ENCODE peak calls at places on chromosomes 3 and 15, in five cellular contexts. Z, Q, S, T and V are unnamed samples.

GRCh38 chr3:195718477-195718984 is 2.2 kb upstream of the MUC20 start:
- DNase-seq in Z (no peak), Q (no peak), S (no peak), T (no peak), V (no peak)

GRCh38 chr15:41790756-41791546 is 16.7 kb downstream of the MAPKBP1 start:
- DNase-seq in Z (no peak), Q (no peak), S (no peak), T (no peak), V (peak)

GRCh38 chr3:195885036-195885871 is 23.1 kb downstream of the TNK2 start:
- DNase-seq in Z (no peak), Q (no peak), S (no peak), T (no peak), V (no peak)

GRCh38 chr3:40845447-40845846 is 320.7 kb downstream of the ZNF621 start:
- DNase-seq in Z (no peak), Q (no peak), S (no peak), T (no peak), V (no peak)

GRCh38 chr3:138114988-138115971 is at the start of gene DZIP1L:
- DNase-seq in Z (peak), Q (peak), S (peak), T (peak), V (peak)

GRCh38 chr15:80512729-80513670 is 108.8 kb downstream of the ARNT2 start:
- DNase-seq in Z (no peak), Q (no peak), S (no peak), T (peak), V (no peak)

GRCh38 chr3:69541059-69541471 is 155.2 kb upstream of the FRMD4B start:
- DNase-seq in Z (no peak), Q (peak), S (peak), T (no peak), V (no peak)

GRCh38 chr3:188185717-188186236 is 31.8 kb downstream of the LPP start:
- DNase-seq in Z (peak), Q (no peak), S (peak), T (peak), V (no peak)

GRCh38 chr15:25882466-25882865 is 19.3 kb upstream of the ATP10A start:
- DNase-seq in Z (no peak), Q (no peak), S (no peak), T (no peak), V (no peak)

GRCh38 chr3:134392336-134392983 is 18.2 kb upstream of the AMOTL2 start:
- DNase-seq in Z (no peak), Q (no peak), S (no peak), T (no peak), V (no peak)

GRCh38 chr3:81426826-81427565 is 334.4 kb downstream of the GBE1 start:
- DNase-seq in Z (no peak), Q (no peak), S (no peak), T (no peak), V (no peak)

GRCh38 chr3:155870945-155871745 is 695 bp downstream of the GMPS start:
- DNase-seq in Z (peak), Q (peak), S (peak), T (peak), V (peak)

GRCh38 chr3:122247087-122247824 is 63.8 kb downstream of the CASR start:
- DNase-seq in Z (no peak), Q (no peak), S (no peak), T (no peak), V (no peak)

GRCh38 chr15:70098461-70099166 is 897 bp upstream of the TLE3 start:
- DNase-seq in Z (peak), Q (peak), S (peak), T (no peak), V (peak)

GRCh38 chr15:68590721-68591389 is 12.1 kb downstream of the CORO2B start:
- DNase-seq in Z (no peak), Q (no peak), S (no peak), T (no peak), V (no peak)

GRCh38 chr15:39079296-39079834 is 501.5 kb upstream of the THBS1 start:
- DNase-seq in Z (no peak), Q (no peak), S (no peak), T (no peak), V (peak)

GRCh38 chr15:59532770-59533379 is 78.7 kb upstream of the GCNT3 start:
- DNase-seq in Z (peak), Q (no peak), S (no peak), T (no peak), V (peak)

GRCh38 chr15:41811432-41812195 is 16.3 kb upstream of the JMJD7 start:
- DNase-seq in Z (peak), Q (peak), S (peak), T (peak), V (peak)

GRCh38 chr15:38671675-38672141 is 107.1 kb upstream of the RASGRP1 start:
- DNase-seq in Z (no peak), Q (no peak), S (no peak), T (no peak), V (no peak)

GRCh38 chr3:30804983-30805382 is 89.5 kb downstream of the GADL1 start:
- DNase-seq in Z (no peak), Q (no peak), S (no peak), T (no peak), V (no peak)

GRCh38 chr3:46881819-46882376 is 4.4 kb downstream of the PTH1R start:
- DNase-seq in Z (no peak), Q (peak), S (no peak), T (no peak), V (no peak)

GRCh38 chr3:192408721-192409151 is 318.6 kb downstream of the FGF12 start:
- DNase-seq in Z (no peak), Q (no peak), S (no peak), T (peak), V (no peak)

GRCh38 chr15:89971592-89971997 is 29.5 kb upstream of the ZNF710 start:
- DNase-seq in Z (peak), Q (peak), S (no peak), T (peak), V (peak)

GRCh38 chr3:128823008-128823407 is 56.4 kb upstream of the ACAD9 start:
- DNase-seq in Z (no peak), Q (no peak), S (no peak), T (no peak), V (no peak)

GRCh38 chr3:57157666-57158065 is 7.5 kb downstream of the IL17RD start:
- DNase-seq in Z (no peak), Q (no peak), S (no peak), T (no peak), V (no peak)

GRCh38 chr3:49461443-49462171 is 8.5 kb upstream of the DAG1 start:
- DNase-seq in Z (no peak), Q (peak), S (no peak), T (no peak), V (no peak)

GRCh38 chr15:48671381-48672022 is 26.0 kb upstream of the FBN1 start:
- DNase-seq in Z (no peak), Q (no peak), S (no peak), T (no peak), V (no peak)
- H3K4me3 ChIP-seq in Z (no peak), Q (no peak), S (no peak), T (no peak), V (no peak)

DNA sequence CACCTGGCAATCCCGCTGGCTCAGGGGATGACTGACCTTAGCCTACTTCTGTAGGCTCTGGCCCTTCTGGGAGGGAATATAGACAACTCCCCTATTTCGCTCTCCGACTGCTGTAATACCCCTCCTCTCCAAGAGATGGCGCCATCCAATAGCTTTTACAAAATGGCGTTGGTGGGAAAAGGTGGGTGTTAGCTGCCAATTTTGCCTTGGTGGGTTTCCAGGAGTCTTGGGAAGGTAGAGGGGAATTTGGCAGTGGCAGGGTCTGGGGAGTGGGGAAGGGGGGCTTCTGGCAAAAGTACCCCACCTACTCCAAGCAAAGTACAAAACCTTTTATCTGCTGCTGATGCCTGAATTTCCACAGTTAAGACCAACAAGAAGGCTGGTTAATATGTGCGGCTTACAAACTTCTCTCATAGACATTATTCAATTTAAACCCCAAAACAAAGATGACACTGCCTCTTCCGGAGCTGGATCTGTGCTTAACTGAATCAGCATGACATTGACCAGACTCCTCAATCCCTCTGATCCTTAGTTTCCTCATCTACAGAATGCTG is 62.1 kb downstream of the RASGRF1 start:
- DNase-seq in Z (no peak), Q (no peak), S (no peak), T (peak), V (peak)
- H3K4me3 ChIP-seq in Z (no peak), Q (no peak), S (no peak), T (no peak), V (no peak)

GRCh38 chr3:39156421-39156820 is 3.0 kb upstream of the CSRNP1 start:
- DNase-seq in Z (no peak), Q (no peak), S (no peak), T (no peak), V (no peak)

GRCh38 chr3:39150803-39151631 is 2.4 kb downstream of the CSRNP1 start:
- DNase-seq in Z (peak), Q (peak), S (peak), T (no peak), V (peak)

GRCh38 chr3:39154323-39155021 is 1.1 kb upstream of the CSRNP1 start:
- DNase-seq in Z (no peak), Q (peak), S (peak), T (no peak), V (peak)

GRCh38 chr3:39157359-39157758 is 4.0 kb upstream of the CSRNP1 start:
- DNase-seq in Z (no peak), Q (no peak), S (no peak), T (no peak), V (no peak)

DNA sequence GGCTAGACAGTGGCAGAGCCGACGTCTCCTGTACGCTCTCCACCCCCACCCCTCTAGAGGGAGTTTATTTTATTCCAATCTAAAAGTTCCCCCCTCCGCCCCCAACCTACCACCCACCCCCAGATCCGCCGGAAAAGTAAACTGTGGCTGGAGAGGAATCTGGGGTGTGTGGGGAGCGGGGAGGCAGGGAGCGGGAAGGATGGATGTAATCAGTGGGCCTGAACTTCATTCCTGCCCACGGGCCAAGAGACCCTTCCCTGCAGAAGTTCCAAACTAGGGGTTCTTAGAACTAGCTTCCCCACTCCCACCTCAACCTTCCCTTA is 547 bp upstream of the CSRNP1 start:
- DNase-seq in Z (no peak), Q (no peak), S (no peak), T (no peak), V (no peak)
- H3K4me3 ChIP-seq in Z (peak), Q (peak), S (peak), T (peak), V (peak)

DNA sequence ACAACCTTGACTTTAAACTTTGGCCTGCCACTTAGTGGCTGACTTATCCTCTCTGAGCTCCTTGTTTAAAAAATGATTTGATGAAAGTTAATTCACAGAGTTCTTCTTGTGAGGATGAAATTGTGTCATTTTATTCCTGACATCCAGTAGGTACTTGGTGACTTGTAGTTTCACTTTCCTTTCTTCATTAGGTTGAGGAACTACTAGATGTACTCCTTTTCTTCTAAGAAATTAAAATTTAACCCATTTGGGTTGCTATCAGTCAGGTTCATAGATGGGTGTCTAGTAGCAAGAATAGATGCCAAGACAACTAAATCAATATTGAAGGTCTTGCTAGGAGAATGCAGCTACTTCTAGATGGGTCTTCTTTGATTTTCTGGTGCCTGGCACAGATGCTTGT is 5.2 kb downstream of the NR1D2 start:
- DNase-seq in Z (no peak), Q (no peak), S (no peak), T (no peak), V (no peak)
- H3K4me3 ChIP-seq in Z (no peak), Q (no peak), S (peak), T (no peak), V (no peak)

DNA sequence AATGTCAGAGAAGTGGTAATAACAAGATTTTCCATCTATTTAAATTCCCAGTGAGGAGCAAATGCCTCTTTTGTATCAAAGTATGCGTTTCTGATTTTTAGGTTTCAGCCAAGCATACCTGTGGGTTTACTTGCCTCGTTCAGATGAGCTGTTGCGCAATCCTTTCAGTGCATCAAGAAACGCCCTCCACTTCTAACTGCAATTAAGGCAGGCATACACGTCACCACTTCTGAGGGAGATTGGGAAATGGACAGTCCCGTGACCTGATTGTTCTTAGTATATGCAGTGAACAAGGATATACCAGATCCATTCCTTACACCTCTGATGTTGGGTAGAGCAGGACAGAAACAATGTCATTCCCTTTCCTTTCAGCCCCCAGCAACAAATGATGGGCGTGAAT is 219.0 kb downstream of the ITPR1 start:
- DNase-seq in Z (no peak), Q (no peak), S (peak), T (no peak), V (no peak)
- H3K4me3 ChIP-seq in Z (no peak), Q (no peak), S (peak), T (no peak), V (no peak)